ENCODE peak calls at places on chromosomes 16 and 17, in four cellular contexts. V, P, N and L are unnamed samples.

GRCh38 chr17:43438626-43439529 is 40.1 kb downstream of the ARL4D start:
- DNase-seq in P (no peak), N (no peak), V (no peak), L (no peak)

GRCh38 chr17:38587956-38588771 is 17.6 kb downstream of the SRCIN1 start:
- DNase-seq in V (no peak), N (no peak), P (no peak), L (no peak)

GRCh38 chr17:13182854-13183253 is 165.0 kb upstream of the ELAC2 start:
- DNase-seq in N (no peak), P (no peak), V (no peak), L (no peak)

GRCh38 chr17:58913971-58914769 is 158.5 kb downstream of the PPM1E start:
- DNase-seq in V (no peak), N (no peak), P (no peak), L (peak; percentile 70)

GRCh38 chr17:19579192-19579668 is 45.6 kb downstream of the SLC47A1 start:
- DNase-seq in P (no peak), N (no peak), V (no peak), L (no peak)

GRCh38 chr16:1492923-1493745 is at the start of gene TELO2:
- DNase-seq in P (peak; percentile 100), V (peak; percentile 89), N (peak; percentile 55), L (peak; percentile 70)

GRCh38 chr17:36755586-36755985 is 154.2 kb downstream of the MRM1 start:
- DNase-seq in P (peak; percentile 52), V (no peak), N (no peak), L (peak; percentile 4)

GRCh38 chr16:4358831-4359561 is 7.9 kb upstream of the PAM16 start:
- DNase-seq in P (peak; percentile 76), V (peak; percentile 84), N (no peak), L (no peak)

GRCh38 chr17:77495575-77495974 is 354.8 kb downstream of the SEC14L1 start:
- DNase-seq in P (no peak), V (peak; percentile 64), N (no peak), L (no peak)

GRCh38 chr17:56970974-56971373 is 7.0 kb upstream of the SCPEP1 start:
- DNase-seq in N (no peak), V (no peak), P (no peak), L (no peak)

GRCh38 chr17:56960596-56961538 is at the start of gene COIL:
- DNase-seq in V (peak; percentile 95), N (peak; percentile 80), P (peak; percentile 95), L (peak; percentile 89)

GRCh38 chr17:56972111-56972730 is 5.7 kb upstream of the SCPEP1 start:
- DNase-seq in N (no peak), V (no peak), P (no peak), L (no peak)

DNA sequence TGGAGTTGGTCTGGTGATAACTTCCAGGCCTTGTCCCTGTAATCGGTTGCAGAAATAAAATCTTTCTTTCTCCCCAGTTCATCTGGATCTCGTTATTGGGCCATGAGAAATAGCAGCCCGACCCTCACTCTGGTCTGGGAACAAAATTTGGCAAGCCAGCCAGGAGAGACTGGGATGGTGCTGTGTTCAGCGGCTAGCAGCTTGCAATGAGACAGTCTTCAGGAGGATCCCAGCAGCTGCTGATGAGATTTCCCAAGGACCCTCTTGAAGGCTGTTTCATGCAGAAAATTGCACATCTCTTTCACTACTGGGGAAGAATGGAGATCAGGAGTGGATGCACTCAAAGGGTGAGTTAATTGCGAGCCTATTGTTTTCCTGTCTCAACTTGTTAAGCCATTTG is 5.4 kb upstream of the COIL start:
- DNase-seq in N (no peak), V (no peak), P (no peak), L (no peak)
- TF ChIP-seq CTCF in N (no peak), V (no peak), P (no peak), L (no peak)

GRCh38 chr16:49890876-49891275 is 35.0 kb upstream of the ZNF423 start:
- DNase-seq in N (no peak), P (no peak), V (no peak), L (peak; percentile 2)
- TF ChIP-seq CTCF in N (no peak), P (no peak), V (no peak), L (peak; percentile 22)

GRCh38 chr16:9138021-9138680 is 46.7 kb downstream of the HAPSTR1 start:
- DNase-seq in N (no peak), V (no peak), P (no peak), L (no peak)

GRCh38 chr16:9139965-9140364 is 48.5 kb downstream of the HAPSTR1 start:
- DNase-seq in P (peak; percentile 46), V (no peak), N (no peak), L (peak; percentile 39)

GRCh38 chr16:9141813-9142212 is 50.4 kb downstream of the HAPSTR1 start:
- DNase-seq in N (no peak), V (no peak), P (no peak), L (no peak)

GRCh38 chr16:9136596-9136995 is 45.2 kb downstream of the HAPSTR1 start:
- DNase-seq in P (no peak), N (no peak), V (peak; percentile 49), L (no peak)

DNA sequence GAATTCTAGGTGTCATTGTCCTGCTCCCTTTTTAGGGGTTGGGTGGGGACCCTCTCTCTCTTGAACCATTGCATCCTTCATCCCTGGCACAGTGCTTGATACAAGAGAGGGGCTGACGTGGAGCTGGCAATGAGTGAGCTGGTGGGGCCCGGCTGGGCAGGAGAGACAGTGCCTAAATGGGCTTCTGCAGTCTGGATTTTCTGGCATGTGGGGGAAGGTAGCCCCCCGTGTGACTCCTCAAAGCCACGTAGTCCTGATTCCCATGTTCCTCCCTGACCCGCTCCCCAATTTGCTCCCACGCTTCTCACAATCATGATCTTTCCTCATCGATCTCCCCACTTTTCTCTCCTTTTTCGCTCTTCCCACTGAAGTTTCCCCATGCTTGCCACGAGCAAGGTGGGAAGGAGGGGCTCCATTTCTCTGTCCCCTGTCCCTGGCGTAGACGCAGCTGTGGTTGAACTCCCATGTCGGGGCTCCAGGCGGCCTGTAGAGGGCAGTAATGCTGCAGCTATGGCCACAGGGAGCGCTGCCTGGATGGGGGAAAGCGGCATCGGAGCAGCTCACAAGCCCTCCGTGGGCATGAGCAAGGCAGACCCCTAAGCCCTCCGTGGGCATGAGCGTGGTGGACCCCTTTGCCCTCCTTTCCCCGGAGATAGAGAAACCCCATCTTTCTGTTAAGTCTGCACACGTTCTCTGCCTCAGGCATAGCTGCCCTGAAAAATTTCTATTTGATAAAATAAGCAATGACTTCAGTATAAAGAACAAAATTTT is 47.5 kb downstream of the HAPSTR1 start:
- DNase-seq in N (no peak), V (peak; percentile 78), P (peak; percentile 61), L (peak; percentile 59)
- TF ChIP-seq CTCF in N (peak; percentile 63), V (peak; percentile 83), P (peak; percentile 92), L (peak; percentile 88)

DNA sequence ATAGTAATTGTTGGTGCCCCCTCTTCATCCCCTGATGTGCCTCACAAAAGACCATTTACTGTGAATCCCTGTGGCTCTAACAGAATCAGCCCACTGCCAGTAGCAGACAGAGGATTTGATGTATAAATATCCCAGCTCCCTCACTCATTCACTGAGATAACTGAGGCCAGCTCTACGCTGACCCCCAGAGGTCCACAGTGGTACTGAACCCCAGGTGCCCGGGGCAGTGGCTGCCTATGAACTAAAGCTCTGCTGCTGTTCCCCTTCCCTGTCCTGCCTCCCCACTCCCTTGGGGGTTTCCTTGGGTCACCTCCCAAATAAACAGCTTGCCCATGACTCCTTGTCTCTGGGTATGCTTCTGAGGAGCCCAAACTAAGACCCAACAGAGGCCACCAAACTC is 295.8 kb downstream of the FOXL1 start:
- DNase-seq in P (peak; percentile 65), V (no peak), N (no peak), L (peak; percentile 32)
- TF ChIP-seq CTCF in P (peak; percentile 38), V (no peak), N (peak; percentile 71), L (peak; percentile 68)